ENCODE peak calls at places on chromosomes 3 and 15, in five cellular contexts. C, J, K, O and U are unnamed samples.

GRCh38 chr3:43203022-43203421 is 83.3 kb upstream of the SNRK start:
- DNase-seq in C (peak), J (no peak), K (no peak), O (no peak), U (no peak)

GRCh38 chr3:58237940-58238681 is 519 bp downstream of the ABHD6 start:
- DNase-seq in C (peak), J (peak), K (peak), O (peak), U (no peak)

GRCh38 chr15:42331235-42331634 is 28.1 kb upstream of the CAPN3 start:
- DNase-seq in C (no peak), J (no peak), K (no peak), O (no peak), U (no peak)

GRCh38 chr3:193929373-193929772 is 206.6 kb upstream of the HES1 start:
- DNase-seq in C (no peak), J (no peak), K (no peak), O (no peak), U (no peak)

GRCh38 chr3:168051579-168052183 is 44.0 kb downstream of the GOLIM4 start:
- DNase-seq in C (no peak), J (no peak), K (no peak), O (no peak), U (no peak)

GRCh38 chr3:90092994-90093393 is 985.6 kb downstream of the EPHA3 start:
- DNase-seq in C (no peak), J (no peak), K (no peak), O (no peak), U (no peak)

GRCh38 chr15:66842710-66843441 is 140.8 kb downstream of the SMAD6 start:
- DNase-seq in C (no peak), J (peak), K (peak), O (peak), U (no peak)

GRCh38 chr15:75928680-75929608 is 25.3 kb downstream of the FBXO22 start:
- DNase-seq in C (no peak), J (peak), K (no peak), O (no peak), U (no peak)

GRCh38 chr3:124986153-124987143 is 51.9 kb upstream of the MUC13 start:
- DNase-seq in C (no peak), J (peak), K (no peak), O (no peak), U (peak)

GRCh38 chr15:56496635-56497034 is 31.7 kb upstream of the MNS1 start:
- DNase-seq in C (no peak), J (peak), K (no peak), O (peak), U (no peak)

GRCh38 chr3:11060500-11061251 is 68.1 kb downstream of the SLC6A1 start:
- DNase-seq in C (no peak), J (peak), K (peak), O (peak), U (no peak)

GRCh38 chr3:75781079-75781745 is 4.1 kb downstream of the ZNF717 start:
- DNase-seq in C (no peak), J (no peak), K (no peak), O (no peak), U (peak)

GRCh38 chr3:155076888-155077287 is 3.2 kb upstream of the MME start:
- DNase-seq in C (no peak), J (no peak), K (no peak), O (no peak), U (no peak)

GRCh38 chr15:62907275-62907674 is 135.3 kb upstream of the TPM1 start:
- DNase-seq in C (no peak), J (no peak), K (no peak), O (no peak), U (no peak)

GRCh38 chr3:197298858-197299854 is 744 bp upstream of the DLG1 start:
- DNase-seq in C (no peak), J (peak), K (peak), O (no peak), U (no peak)

GRCh38 chr15:68326711-68327412 is 49.3 kb downstream of the FEM1B start:
- DNase-seq in C (peak), J (no peak), K (no peak), O (no peak), U (no peak)

GRCh38 chr3:108879915-108880314 is 57.3 kb downstream of the TRAT1 start:
- DNase-seq in C (no peak), J (no peak), K (no peak), O (no peak), U (no peak)

GRCh38 chr15:61141497-61142125 is 87.5 kb downstream of the RORA start:
- DNase-seq in C (no peak), J (peak), K (no peak), O (no peak), U (no peak)

GRCh38 chr3:153052096-153052460 is 109.9 kb upstream of the RAP2B start:
- DNase-seq in C (no peak), J (no peak), K (no peak), O (no peak), U (peak)

DNA sequence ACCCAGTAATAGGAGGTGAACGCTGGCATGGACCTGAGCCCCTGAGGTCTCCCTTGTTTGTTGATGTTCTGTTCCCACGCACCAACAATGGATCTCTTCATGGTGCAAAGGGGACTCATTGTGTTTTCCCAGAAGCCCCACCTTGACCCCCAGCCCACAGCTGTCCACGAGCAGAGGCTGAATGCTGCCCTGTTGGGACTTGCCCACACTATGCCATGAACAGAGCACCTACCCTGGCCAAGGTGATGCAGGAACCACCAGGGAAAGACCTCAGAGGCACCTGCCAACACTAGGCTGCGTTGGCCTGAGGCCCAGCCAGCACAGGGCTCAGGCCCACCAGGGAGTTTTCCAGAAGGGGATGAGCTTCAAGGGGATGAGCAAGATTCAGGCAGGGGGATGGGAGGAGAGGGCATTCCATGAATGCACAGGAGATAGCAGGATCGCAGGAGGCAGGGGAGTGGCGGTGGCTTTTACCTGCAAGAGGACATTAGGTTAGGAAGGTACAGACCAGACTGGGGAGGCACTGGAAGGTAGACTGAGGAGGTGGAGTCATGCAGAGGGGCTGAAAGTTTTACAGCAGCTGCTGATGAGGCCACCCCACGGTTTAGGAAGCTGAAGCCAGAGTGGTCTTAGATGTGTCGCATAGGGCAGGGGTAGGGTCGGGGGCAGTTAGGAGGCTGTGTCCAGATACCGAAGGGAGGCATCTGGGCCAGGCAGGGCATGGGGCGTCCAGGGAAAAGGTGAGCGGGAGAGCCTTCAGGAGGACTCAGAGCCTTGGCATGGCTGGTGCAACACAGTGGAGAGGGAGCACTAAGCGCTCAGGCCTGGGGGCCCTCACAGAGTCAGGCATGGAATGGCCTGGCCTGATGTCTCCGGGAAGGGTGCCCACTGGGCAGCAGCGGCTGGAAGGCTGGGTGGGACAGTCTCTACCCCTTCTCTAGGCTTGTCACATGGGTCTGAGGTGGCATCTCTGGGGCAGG is 4.0 kb upstream of the PHGR1 start:
- DNase-seq in C (no peak), J (no peak), K (no peak), O (no peak), U (no peak)
- H3K27ac ChIP-seq in C (no peak), J (no peak), K (no peak), O (peak), U (no peak)

GRCh38 chr15:70281261-70281810 is 183.6 kb upstream of the TLE3 start:
- DNase-seq in C (no peak), J (no peak), K (no peak), O (no peak), U (no peak)

GRCh38 chr15:70281811-70282307 is 184.1 kb upstream of the TLE3 start:
- DNase-seq in C (no peak), J (no peak), K (no peak), O (no peak), U (no peak)

GRCh38 chr15:70278644-70279043 is 180.9 kb upstream of the TLE3 start:
- DNase-seq in C (no peak), J (no peak), K (no peak), O (no peak), U (no peak)

GRCh38 chr15:70279096-70279495 is 181.4 kb upstream of the TLE3 start:
- DNase-seq in C (no peak), J (no peak), K (no peak), O (no peak), U (no peak)

GRCh38 chr15:70280781-70281180 is 183.1 kb upstream of the TLE3 start:
- DNase-seq in C (no peak), J (no peak), K (no peak), O (no peak), U (no peak)
- H3K27ac ChIP-seq in C (no peak), J (no peak), K (no peak), O (no peak), U (no peak)

GRCh38 chr15:80179966-80180365 is 27.2 kb downstream of the FAH start:
- DNase-seq in C (no peak), J (no peak), K (no peak), O (no peak), U (no peak)

GRCh38 chr15:80180986-80181385 is 28.2 kb downstream of the FAH start:
- DNase-seq in C (no peak), J (no peak), K (no peak), O (no peak), U (no peak)

GRCh38 chr15:80177151-80177550 is 24.4 kb downstream of the FAH start:
- DNase-seq in C (no peak), J (no peak), K (no peak), O (no peak), U (no peak)

GRCh38 chr15:80180468-80180867 is 27.7 kb downstream of the FAH start:
- DNase-seq in C (no peak), J (no peak), K (no peak), O (no peak), U (no peak)

GRCh38 chr15:80179025-80179759 is 26.4 kb downstream of the FAH start:
- DNase-seq in C (no peak), J (no peak), K (no peak), O (no peak), U (peak)
- H3K27ac ChIP-seq in C (no peak), J (no peak), K (no peak), O (no peak), U (peak)

GRCh38 chr3:30232142-30232541 is 374.3 kb upstream of the TGFBR2 start:
- DNase-seq in C (no peak), J (no peak), K (no peak), O (peak), U (no peak)
- H3K27ac ChIP-seq in C (no peak), J (no peak), K (peak), O (peak), U (no peak)